ENCODE peak calls at places on chromosome 4, in six cellular contexts. A, Z, N, M, G and C are unnamed samples.
A peak's percentile ranks its signal among the peaks of the same experiment; 100 is the strongest.

GRCh38 chr4:118400362-118400761 is 47.6 kb upstream of the PRSS12 start:
- DNase-seq in A (no peak), Z (peak; percentile 36), N (no peak), M (no peak), G (peak; percentile 87), C (no peak)

GRCh38 chr4:99809326-99809725 is 7.3 kb upstream of the DAPP1 start:
- DNase-seq in A (no peak), Z (no peak), N (no peak), M (no peak), G (no peak), C (no peak)

GRCh38 chr4:38856524-38857337 is at the start of gene TLR6:
- DNase-seq in A (peak; percentile 91), Z (peak; percentile 82), N (peak; percentile 82), M (peak; percentile 84), G (peak; percentile 57), C (peak; percentile 83)

GRCh38 chr4:56757270-56757746 is 64.2 kb downstream of the SPINK2 start:
- DNase-seq in A (no peak), Z (peak; percentile 81), N (peak; percentile 61), M (peak; percentile 68), G (peak; percentile 53), C (peak; percentile 84)

GRCh38 chr4:100907465-100908454 is 389.9 kb upstream of the EMCN start:
- DNase-seq in A (no peak), Z (peak; percentile 50), N (no peak), M (peak; percentile 29), G (no peak), C (peak; percentile 52)

GRCh38 chr4:124028172-124028571 is 631.6 kb downstream of the SPRY1 start:
- DNase-seq in A (no peak), Z (no peak), N (no peak), M (no peak), G (no peak), C (peak; percentile 95)

GRCh38 chr4:21386166-21386780 is 562.3 kb downstream of the KCNIP4 start:
- DNase-seq in A (no peak), Z (no peak), N (no peak), M (no peak), G (no peak), C (no peak)

GRCh38 chr4:112153222-112153791 is 8.1 kb downstream of the FAM241A start:
- DNase-seq in A (no peak), Z (no peak), N (no peak), M (peak; percentile 40), G (no peak), C (no peak)

GRCh38 chr4:9999956-10000551 is 21.2 kb downstream of the SLC2A9 start:
- DNase-seq in A (peak; percentile 62), Z (peak; percentile 71), N (no peak), M (no peak), G (no peak), C (peak; percentile 41)

GRCh38 chr4:126372634-126373033 is 1057.9 kb downstream of the FAT4 start:
- DNase-seq in A (no peak), Z (no peak), N (no peak), M (no peak), G (no peak), C (no peak)

GRCh38 chr4:76562851-76563803 is 128.1 kb downstream of the SHROOM3 start:
- DNase-seq in A (no peak), Z (peak; percentile 74), N (no peak), M (no peak), G (no peak), C (no peak)

GRCh38 chr4:173182403-173182802 is 13.8 kb downstream of the GALNT7 start:
- DNase-seq in A (no peak), Z (peak; percentile 85), N (no peak), M (no peak), G (no peak), C (peak; percentile 56)

GRCh38 chr4:176814770-176815169 is 22.0 kb upstream of the VEGFC start:
- DNase-seq in A (no peak), Z (no peak), N (no peak), M (no peak), G (no peak), C (peak; percentile 67)

GRCh38 chr4:5365071-5366008 is 314.1 kb downstream of the STK32B start:
- DNase-seq in A (peak; percentile 68), Z (peak; percentile 100), N (peak; percentile 69), M (peak; percentile 74), G (no peak), C (peak; percentile 75)

GRCh38 chr4:186191266-186192067 is at the start of gene CYP4V2:
- DNase-seq in A (peak; percentile 95), Z (peak; percentile 76), N (peak; percentile 88), M (peak; percentile 83), G (peak; percentile 61), C (peak; percentile 88)

GRCh38 chr4:173039617-173040176 is 128.9 kb upstream of the GALNT7 start:
- DNase-seq in A (no peak), Z (no peak), N (no peak), M (no peak), G (no peak), C (no peak)

GRCh38 chr4:151876411-151876988 is 115.7 kb upstream of the GATB start:
- DNase-seq in A (no peak), Z (no peak), N (no peak), M (no peak), G (no peak), C (no peak)

GRCh38 chr4:84948056-84948455 is 18.4 kb downstream of the WDFY3 start:
- DNase-seq in A (no peak), Z (no peak), N (no peak), M (no peak), G (no peak), C (peak; percentile 55)

GRCh38 chr4:102533916-102534315 is 32.8 kb downstream of the NFKB1 start:
- DNase-seq in A (no peak), Z (peak; percentile 18), N (no peak), M (no peak), G (no peak), C (no peak)

GRCh38 chr4:76354517-76355473 is 48.3 kb downstream of the STBD1 start:
- DNase-seq in A (no peak), Z (no peak), N (no peak), M (no peak), G (no peak), C (peak; percentile 26)

GRCh38 chr4:77451530-77451929 is 154.1 kb upstream of the CXCL13 start:
- DNase-seq in A (no peak), Z (no peak), N (no peak), M (peak; percentile 24), G (no peak), C (no peak)

GRCh38 chr4:112509243-112510190 is 6.5 kb downstream of the NEUROG2 start:
- DNase-seq in A (no peak), Z (peak; percentile 67), N (peak; percentile 78), M (peak; percentile 56), G (no peak), C (no peak)

GRCh38 chr4:68466751-68467150 is 19.5 kb downstream of the TMPRSS11E start:
- DNase-seq in A (no peak), Z (peak; percentile 59), N (no peak), M (no peak), G (no peak), C (no peak)

GRCh38 chr4:10546-10870 is 42.6 kb upstream of the ZNF595 start:
- DNase-seq in A (no peak), Z (no peak), N (no peak), M (no peak), G (no peak), C (no peak)

GRCh38 chr4:147056951-147057630 is 111.4 kb upstream of the TTC29 start:
- DNase-seq in A (peak; percentile 19), Z (peak; percentile 19), N (no peak), M (no peak), G (no peak), C (peak; percentile 53)
- H3K4me3 ChIP-seq in A (peak overlapping the region; percentile 53), Z (peak overlapping the region; percentile 42), N (no peak overlapping the region), M (no peak overlapping the region), G (no peak overlapping the region), C (peak overlapping the region; percentile 13)

GRCh38 chr4:2932951-2933565 is 30.1 kb downstream of the NOP14 start:
- DNase-seq in A (peak; percentile 67), Z (no peak), N (peak; percentile 55), M (no peak), G (no peak), C (no peak)
- H3K4me3 ChIP-seq in A (peak overlapping the region; percentile 71), Z (peak overlapping the region; percentile 56), N (peak overlapping the region; percentile 77), M (no peak overlapping the region), G (no peak overlapping the region), C (peak overlapping the region; percentile 83)

GRCh38 chr4:184282895-184283654 is 65.4 kb upstream of the ENPP6 start:
- DNase-seq in A (peak; percentile 97), Z (no peak), N (no peak), M (no peak), G (no peak), C (no peak)
- H3K4me3 ChIP-seq in A (peak overlapping the region; percentile 71), Z (no peak overlapping the region), N (no peak overlapping the region), M (no peak overlapping the region), G (no peak overlapping the region), C (no peak overlapping the region)

GRCh38 chr4:44446191-44446590 is 2.4 kb downstream of the KCTD8 start:
- DNase-seq in A (no peak), Z (peak; percentile 11), N (no peak), M (no peak), G (no peak), C (no peak)
- H3K4me3 ChIP-seq in A (no peak overlapping the region), Z (no peak overlapping the region), N (peak overlapping the region; percentile 83), M (peak overlapping the region; percentile 9), G (peak overlapping the region; percentile 80), C (no peak overlapping the region)

GRCh38 chr4:122764071-122764807 is 31.7 kb downstream of the BBS12 start:
- DNase-seq in A (no peak), Z (peak; percentile 13), N (no peak), M (no peak), G (no peak), C (peak; percentile 48)
- H3K4me3 ChIP-seq in A (no peak overlapping the region), Z (no peak overlapping the region), N (no peak overlapping the region), M (no peak overlapping the region), G (no peak overlapping the region), C (no peak overlapping the region)

DNA sequence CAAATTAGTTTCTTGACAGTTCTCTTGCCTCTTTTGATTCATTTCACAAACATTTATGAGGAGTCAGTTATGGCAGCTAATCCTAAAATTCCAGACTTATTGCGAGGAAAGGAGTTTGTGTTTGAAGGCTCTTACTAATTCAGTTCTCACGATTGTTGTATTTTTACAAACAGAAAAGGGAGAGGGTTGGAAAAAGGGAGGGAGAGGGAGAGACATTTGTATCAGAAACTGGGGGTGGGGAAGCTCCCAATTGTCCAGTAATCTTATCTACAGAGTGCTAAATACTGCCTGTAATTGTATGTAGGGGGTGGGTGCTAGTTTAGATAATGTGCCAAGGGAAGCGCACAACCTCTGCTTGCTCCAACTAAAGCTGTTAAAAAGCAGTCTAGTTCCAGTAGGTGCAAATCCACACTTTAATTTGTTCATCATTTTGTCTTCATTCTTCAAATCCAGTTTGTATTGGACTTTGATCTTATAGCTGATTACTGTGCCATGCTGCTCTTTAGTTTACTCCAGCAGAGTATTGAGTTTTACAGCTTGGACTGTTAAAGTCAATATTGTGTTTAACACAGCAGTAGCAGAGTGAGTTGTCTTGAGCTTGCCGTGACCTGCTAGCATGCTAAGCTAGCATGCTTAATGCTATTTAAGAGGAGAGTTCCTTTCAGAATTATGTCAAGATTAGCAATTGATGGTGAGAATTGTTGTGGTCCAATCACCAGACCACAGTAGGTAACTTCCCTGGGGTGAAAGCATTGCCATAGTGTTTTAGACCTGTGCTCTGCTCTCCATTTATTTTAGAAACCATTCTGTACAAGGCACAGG is 13.9 kb downstream of the FNIP2 start:
- DNase-seq in A (no peak), Z (peak; percentile 54), N (no peak), M (peak; percentile 83), G (peak; percentile 30), C (no peak)
- H3K4me3 ChIP-seq in A (no peak overlapping the region), Z (no peak overlapping the region), N (peak overlapping the region; percentile 64), M (no peak overlapping the region), G (peak overlapping the region; percentile 1), C (no peak overlapping the region)

GRCh38 chr4:182449960-182450359 is 206.8 kb downstream of the TENM3 start:
- DNase-seq in A (no peak), Z (no peak), N (no peak), M (no peak), G (no peak), C (no peak)
- H3K4me3 ChIP-seq in A (no peak overlapping the region), Z (peak overlapping the region; percentile 70), N (peak overlapping the region; percentile 95), M (peak overlapping the region; percentile 40), G (peak overlapping the region; percentile 93), C (no peak overlapping the region)